ENCODE peak calls at places on chromosomes 16 and 17, in six cellular contexts. One of them, this sample, is unnamed.

GRCh38 chr17:42937712-42938596 is 26.3 kb downstream of the AARSD1 start:
- DNase-seq in astrocyte of the spinal cord: peak
- DNase-seq in effector memory CD4-positive, alpha-beta T cell: no peak
- DNase-seq in lower lobe of right lung: no peak
- DNase-seq in cardiac muscle cell: peak
- DNase-seq in NT2/D1: peak
- DNase-seq in this sample: peak

GRCh38 chr17:45371414-45372324 is 54.8 kb upstream of the MAP3K14 start:
- DNase-seq in cardiac muscle cell: peak
- DNase-seq in effector memory CD4-positive, alpha-beta T cell: no peak
- DNase-seq in lower lobe of right lung: peak
- DNase-seq in NT2/D1: peak
- DNase-seq in astrocyte of the spinal cord: peak
- DNase-seq in this sample: peak

GRCh38 chr16:16092925-16093624 is 130.2 kb downstream of the ABCC6 start:
- DNase-seq in NT2/D1: no peak
- DNase-seq in effector memory CD4-positive, alpha-beta T cell: no peak
- DNase-seq in lower lobe of right lung: no peak
- DNase-seq in astrocyte of the spinal cord: peak
- DNase-seq in cardiac muscle cell: peak
- DNase-seq in this sample: no peak

GRCh38 chr17:42409467-42410351 is 13.3 kb downstream of the CAVIN1 start:
- DNase-seq in cardiac muscle cell: peak
- DNase-seq in astrocyte of the spinal cord: peak
- DNase-seq in lower lobe of right lung: peak
- DNase-seq in effector memory CD4-positive, alpha-beta T cell: no peak
- DNase-seq in NT2/D1: no peak
- DNase-seq in this sample: peak

GRCh38 chr17:77611791-77612466 is 346.6 kb upstream of the TNRC6C start:
- DNase-seq in NT2/D1: no peak
- DNase-seq in astrocyte of the spinal cord: no peak
- DNase-seq in cardiac muscle cell: no peak
- DNase-seq in effector memory CD4-positive, alpha-beta T cell: no peak
- DNase-seq in lower lobe of right lung: no peak
- DNase-seq in this sample: no peak

GRCh38 chr16:19860146-19861030 is 24.3 kb downstream of the GPRC5B start:
- DNase-seq in lower lobe of right lung: no peak
- DNase-seq in effector memory CD4-positive, alpha-beta T cell: no peak
- DNase-seq in astrocyte of the spinal cord: peak
- DNase-seq in cardiac muscle cell: peak
- DNase-seq in NT2/D1: peak
- DNase-seq in this sample: peak

GRCh38 chr17:41962768-41963434 is 3.7 kb upstream of the CNP start:
- DNase-seq in NT2/D1: no peak
- DNase-seq in cardiac muscle cell: peak
- DNase-seq in astrocyte of the spinal cord: peak
- DNase-seq in lower lobe of right lung: peak
- DNase-seq in effector memory CD4-positive, alpha-beta T cell: peak
- DNase-seq in this sample: peak

GRCh38 chr17:36869441-36869840 is 67.8 kb upstream of the LHX1 start:
- DNase-seq in lower lobe of right lung: no peak
- DNase-seq in effector memory CD4-positive, alpha-beta T cell: no peak
- DNase-seq in astrocyte of the spinal cord: no peak
- DNase-seq in cardiac muscle cell: no peak
- DNase-seq in NT2/D1: no peak
- DNase-seq in this sample: no peak

GRCh38 chr17:78899361-78900260 is 3.4 kb downstream of the CEP295NL start:
- DNase-seq in astrocyte of the spinal cord: no peak
- DNase-seq in cardiac muscle cell: peak
- DNase-seq in NT2/D1: peak
- DNase-seq in lower lobe of right lung: peak
- DNase-seq in effector memory CD4-positive, alpha-beta T cell: no peak
- DNase-seq in this sample: peak

GRCh38 chr16:89383095-89384003 is 107.0 kb downstream of the ANKRD11 start:
- DNase-seq in lower lobe of right lung: peak
- DNase-seq in astrocyte of the spinal cord: no peak
- DNase-seq in cardiac muscle cell: peak
- DNase-seq in NT2/D1: no peak
- DNase-seq in effector memory CD4-positive, alpha-beta T cell: no peak
- DNase-seq in this sample: peak

DNA sequence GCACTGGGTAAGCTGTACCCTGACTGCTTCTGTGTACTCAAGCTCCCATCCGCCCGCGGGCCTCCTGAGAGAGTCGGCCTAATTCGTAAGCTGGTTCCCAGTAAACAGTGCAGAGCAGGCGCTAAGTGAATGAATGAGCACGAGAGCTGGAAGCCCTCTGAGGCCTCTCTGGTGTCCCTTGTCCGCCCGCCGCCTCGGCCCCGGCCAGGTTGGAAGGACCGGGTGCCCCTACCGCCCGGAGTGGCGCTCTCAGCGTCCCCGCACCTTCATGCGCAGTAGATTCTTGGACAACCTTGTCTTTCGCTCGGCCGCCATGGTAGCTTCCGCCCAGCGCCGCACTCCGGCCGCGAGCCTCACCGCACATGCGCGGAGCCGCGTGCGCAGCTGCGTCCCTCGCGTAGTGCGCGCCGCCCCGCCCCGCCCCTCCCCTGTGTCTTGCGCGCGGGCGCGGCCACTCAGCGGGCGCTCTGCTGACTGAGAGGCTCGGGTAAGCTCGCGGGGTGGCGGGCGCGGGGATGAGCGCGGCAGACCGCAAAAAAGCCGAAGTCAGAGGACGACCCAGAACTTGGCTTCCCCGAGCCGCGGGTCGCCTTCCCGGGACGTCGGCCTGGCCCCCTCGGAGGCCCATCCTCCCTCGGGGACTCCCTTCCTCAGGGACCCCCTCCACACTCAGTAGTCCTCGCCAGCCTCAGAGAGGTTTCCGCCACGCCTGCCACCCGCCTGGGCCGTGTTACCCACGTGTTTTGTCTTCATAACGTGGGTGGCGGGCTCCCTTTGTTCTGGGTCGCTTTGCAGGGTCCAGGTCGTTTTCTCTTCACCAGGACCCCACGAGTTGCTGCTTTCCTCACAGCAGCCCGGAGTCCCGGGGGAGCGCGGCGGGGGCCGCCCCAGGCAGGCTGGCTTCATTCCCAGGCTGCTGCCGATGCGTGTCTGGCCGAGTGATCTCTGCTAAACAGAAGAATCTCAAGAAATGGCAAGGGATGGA is at the start of gene MPHOSPH6:
- DNase-seq in effector memory CD4-positive, alpha-beta T cell: peak
- DNase-seq in NT2/D1: peak
- DNase-seq in astrocyte of the spinal cord: peak
- DNase-seq in cardiac muscle cell: peak
- DNase-seq in lower lobe of right lung: peak
- DNase-seq in this sample: peak
- H3K4me3 ChIP-seq in effector memory CD4-positive, alpha-beta T cell: peak
- H3K4me3 ChIP-seq in NT2/D1: peak
- H3K4me3 ChIP-seq in astrocyte of the spinal cord: peak
- H3K4me3 ChIP-seq in cardiac muscle cell: peak
- H3K4me3 ChIP-seq in lower lobe of right lung: peak
- H3K4me3 ChIP-seq in this sample: peak

DNA sequence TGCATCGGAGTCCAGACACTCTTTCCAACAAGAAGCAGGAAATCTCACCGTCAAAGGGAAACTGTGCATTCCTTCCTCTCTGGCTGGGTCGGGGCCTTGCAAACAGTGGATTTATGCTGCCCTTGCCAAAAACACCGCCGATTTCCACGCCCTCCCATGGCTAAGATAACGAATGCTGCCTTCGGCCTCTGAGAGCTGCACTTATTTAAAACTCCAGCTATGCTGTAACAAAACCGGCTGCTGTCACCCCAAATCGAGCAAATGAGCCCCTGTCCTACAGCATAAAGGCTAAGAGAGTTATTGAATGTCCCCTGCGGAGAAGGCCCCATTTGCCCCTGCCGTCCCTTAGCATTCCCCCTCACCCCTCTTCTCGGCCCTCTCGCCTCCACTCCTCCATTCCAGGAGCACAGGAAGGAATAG is 275.5 kb upstream of the IRX5 start:
- DNase-seq in effector memory CD4-positive, alpha-beta T cell: no peak
- DNase-seq in cardiac muscle cell: peak
- DNase-seq in astrocyte of the spinal cord: peak
- DNase-seq in lower lobe of right lung: no peak
- DNase-seq in NT2/D1: no peak
- DNase-seq in this sample: no peak
- H3K4me3 ChIP-seq in effector memory CD4-positive, alpha-beta T cell: no peak
- H3K4me3 ChIP-seq in cardiac muscle cell: no peak
- H3K4me3 ChIP-seq in astrocyte of the spinal cord: no peak
- H3K4me3 ChIP-seq in lower lobe of right lung: peak
- H3K4me3 ChIP-seq in NT2/D1: no peak
- H3K4me3 ChIP-seq in this sample: no peak

GRCh38 chr17:80780381-80781187 is 211.1 kb upstream of the CHMP6 start:
- DNase-seq in astrocyte of the spinal cord: no peak
- DNase-seq in lower lobe of right lung: no peak
- DNase-seq in effector memory CD4-positive, alpha-beta T cell: no peak
- DNase-seq in cardiac muscle cell: no peak
- DNase-seq in NT2/D1: no peak
- DNase-seq in this sample: no peak

GRCh38 chr17:80782536-80783427 is 208.9 kb upstream of the CHMP6 start:
- DNase-seq in effector memory CD4-positive, alpha-beta T cell: no peak
- DNase-seq in NT2/D1: no peak
- DNase-seq in lower lobe of right lung: no peak
- DNase-seq in astrocyte of the spinal cord: no peak
- DNase-seq in cardiac muscle cell: no peak
- DNase-seq in this sample: no peak

GRCh38 chr17:80781851-80782277 is 209.8 kb upstream of the CHMP6 start:
- DNase-seq in lower lobe of right lung: no peak
- DNase-seq in NT2/D1: no peak
- DNase-seq in cardiac muscle cell: no peak
- DNase-seq in effector memory CD4-positive, alpha-beta T cell: no peak
- DNase-seq in astrocyte of the spinal cord: no peak
- DNase-seq in this sample: no peak

GRCh38 chr17:80779961-80780380 is 211.7 kb upstream of the CHMP6 start:
- DNase-seq in lower lobe of right lung: no peak
- DNase-seq in astrocyte of the spinal cord: no peak
- DNase-seq in NT2/D1: no peak
- DNase-seq in cardiac muscle cell: peak
- DNase-seq in effector memory CD4-positive, alpha-beta T cell: no peak
- DNase-seq in this sample: no peak

GRCh38 chr17:80781188-80781577 is 210.5 kb upstream of the CHMP6 start:
- DNase-seq in cardiac muscle cell: no peak
- DNase-seq in astrocyte of the spinal cord: no peak
- DNase-seq in NT2/D1: no peak
- DNase-seq in effector memory CD4-positive, alpha-beta T cell: no peak
- DNase-seq in lower lobe of right lung: peak
- DNase-seq in this sample: no peak
- H3K4me3 ChIP-seq in cardiac muscle cell: no peak
- H3K4me3 ChIP-seq in astrocyte of the spinal cord: no peak
- H3K4me3 ChIP-seq in NT2/D1: no peak
- H3K4me3 ChIP-seq in effector memory CD4-positive, alpha-beta T cell: peak
- H3K4me3 ChIP-seq in lower lobe of right lung: no peak
- H3K4me3 ChIP-seq in this sample: no peak

DNA sequence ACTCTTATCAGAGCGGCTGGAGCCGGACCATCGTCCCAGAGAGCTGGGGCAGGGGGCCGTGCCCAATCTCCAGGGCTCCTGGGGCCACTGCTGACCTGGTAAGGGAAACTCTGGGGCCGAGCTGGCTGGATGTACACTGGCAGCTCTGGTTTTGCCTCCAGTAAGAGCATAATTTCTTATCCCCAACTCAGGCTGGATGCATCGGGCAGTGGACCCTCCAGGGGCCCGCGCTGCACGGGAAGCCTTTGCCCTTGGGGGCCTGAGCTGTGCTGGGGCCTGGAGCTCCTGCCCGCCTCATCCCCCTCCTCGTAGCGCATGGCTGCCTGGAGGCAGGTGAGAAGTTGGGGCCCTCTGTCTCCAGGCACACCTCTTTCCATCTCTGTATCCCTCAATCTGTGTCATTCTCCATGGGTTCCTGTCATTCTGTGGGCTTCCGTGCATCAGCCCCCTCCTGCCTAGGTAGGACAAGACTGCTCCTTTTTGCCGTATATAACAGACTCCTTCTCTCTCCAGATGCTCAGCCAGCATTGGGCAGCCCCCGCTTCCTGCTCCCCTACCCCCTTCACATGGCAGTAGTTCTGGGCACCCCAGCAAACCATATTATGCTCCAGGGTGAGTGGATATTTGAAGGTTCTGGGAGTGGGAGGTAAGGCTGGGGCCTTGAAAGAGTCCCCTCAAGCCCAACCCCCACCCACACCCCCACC is 9.4 kb upstream of the TMEM88 start:
- DNase-seq in astrocyte of the spinal cord: no peak
- DNase-seq in effector memory CD4-positive, alpha-beta T cell: no peak
- DNase-seq in NT2/D1: no peak
- DNase-seq in cardiac muscle cell: no peak
- DNase-seq in lower lobe of right lung: peak
- DNase-seq in this sample: no peak
- H3K4me3 ChIP-seq in astrocyte of the spinal cord: peak
- H3K4me3 ChIP-seq in effector memory CD4-positive, alpha-beta T cell: peak
- H3K4me3 ChIP-seq in NT2/D1: peak
- H3K4me3 ChIP-seq in cardiac muscle cell: no peak
- H3K4me3 ChIP-seq in lower lobe of right lung: peak
- H3K4me3 ChIP-seq in this sample: peak

GRCh38 chr16:86578056-86578455 is 293 bp upstream of the FOXL1 start:
- DNase-seq in astrocyte of the spinal cord: peak
- DNase-seq in lower lobe of right lung: no peak
- DNase-seq in cardiac muscle cell: no peak
- DNase-seq in effector memory CD4-positive, alpha-beta T cell: no peak
- DNase-seq in NT2/D1: no peak
- DNase-seq in this sample: no peak

GRCh38 chr16:86580798-86581185 is 2.4 kb downstream of the FOXL1 start:
- DNase-seq in cardiac muscle cell: no peak
- DNase-seq in effector memory CD4-positive, alpha-beta T cell: no peak
- DNase-seq in NT2/D1: no peak
- DNase-seq in lower lobe of right lung: no peak
- DNase-seq in astrocyte of the spinal cord: no peak
- DNase-seq in this sample: no peak

GRCh38 chr16:86580063-86580797 is 1.9 kb downstream of the FOXL1 start:
- DNase-seq in effector memory CD4-positive, alpha-beta T cell: no peak
- DNase-seq in lower lobe of right lung: no peak
- DNase-seq in NT2/D1: no peak
- DNase-seq in astrocyte of the spinal cord: peak
- DNase-seq in cardiac muscle cell: no peak
- DNase-seq in this sample: no peak

GRCh38 chr16:86578499-86579267 is at the start of gene FOXL1:
- DNase-seq in cardiac muscle cell: peak
- DNase-seq in effector memory CD4-positive, alpha-beta T cell: no peak
- DNase-seq in NT2/D1: no peak
- DNase-seq in lower lobe of right lung: no peak
- DNase-seq in astrocyte of the spinal cord: peak
- DNase-seq in this sample: no peak

DNA sequence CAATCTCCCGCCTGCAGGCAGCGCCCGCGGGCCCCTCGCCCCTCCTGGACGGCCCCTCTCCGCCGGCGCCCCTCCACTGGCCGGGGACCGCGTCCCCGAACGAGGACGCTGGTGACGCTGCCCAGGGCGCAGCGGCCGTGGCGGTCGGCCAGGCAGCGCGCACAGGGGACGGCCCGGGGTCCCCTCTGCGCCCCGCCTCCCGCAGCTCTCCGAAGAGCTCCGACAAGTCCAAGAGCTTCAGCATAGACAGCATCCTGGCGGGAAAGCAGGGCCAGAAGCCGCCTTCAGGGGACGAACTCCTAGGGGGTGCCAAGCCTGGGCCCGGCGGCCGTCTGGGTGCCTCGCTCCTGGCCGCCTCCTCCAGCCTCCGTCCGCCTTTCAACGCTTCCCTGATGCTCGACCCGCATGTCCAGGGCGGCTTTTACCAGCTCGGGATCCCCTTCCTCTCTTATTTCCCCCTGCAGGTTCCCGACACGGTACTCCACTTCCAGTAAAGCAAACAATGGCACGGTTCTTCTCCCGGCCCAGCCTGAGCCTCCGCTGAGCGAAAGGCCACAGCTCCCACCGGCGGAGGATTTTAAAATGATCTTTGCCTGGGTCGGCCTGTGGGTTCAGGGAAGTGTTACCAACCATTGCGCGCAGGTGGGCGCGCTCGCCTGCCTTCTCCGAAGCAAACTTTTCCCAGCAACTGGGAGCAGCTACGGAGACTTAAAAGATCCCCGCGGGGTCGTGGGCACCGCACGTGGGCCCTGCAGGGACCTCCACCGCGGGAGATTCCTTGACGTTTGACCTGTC is 1.1 kb downstream of the FOXL1 start:
- DNase-seq in lower lobe of right lung: no peak
- DNase-seq in cardiac muscle cell: peak
- DNase-seq in effector memory CD4-positive, alpha-beta T cell: no peak
- DNase-seq in astrocyte of the spinal cord: peak
- DNase-seq in NT2/D1: no peak
- DNase-seq in this sample: no peak
- H3K4me3 ChIP-seq in lower lobe of right lung: peak
- H3K4me3 ChIP-seq in cardiac muscle cell: peak
- H3K4me3 ChIP-seq in effector memory CD4-positive, alpha-beta T cell: no peak
- H3K4me3 ChIP-seq in astrocyte of the spinal cord: peak
- H3K4me3 ChIP-seq in NT2/D1: peak
- H3K4me3 ChIP-seq in this sample: no peak